ENCODE peak calls at places on chromosomes 16 and 17, in six cellular contexts. One of them, this sample, is unnamed.

GRCh38 chr16:2798723-2799204 is 494 bp downstream of the PRSS41 start:
- DNase-seq in H1: no peak
- DNase-seq in HepG2: no peak
- DNase-seq in upper lobe of left lung: no peak
- DNase-seq in lower leg skin: no peak
- DNase-seq in HCT116: no peak
- DNase-seq in this sample: no peak

GRCh38 chr16:50519001-50519400 is 29.2 kb upstream of the NKD1 start:
- DNase-seq in H1: no peak
- DNase-seq in HepG2: no peak
- DNase-seq in upper lobe of left lung: no peak
- DNase-seq in lower leg skin: no peak
- DNase-seq in HCT116: no peak
- DNase-seq in this sample: no peak

GRCh38 chr16:53372942-53373871 is 61.1 kb upstream of the RBL2 start:
- DNase-seq in H1: peak; percentile 38
- DNase-seq in HepG2: no peak
- DNase-seq in upper lobe of left lung: peak; percentile 83
- DNase-seq in lower leg skin: peak; percentile 30
- DNase-seq in HCT116: peak; percentile 35
- DNase-seq in this sample: peak; percentile 69

GRCh38 chr16:51881731-51882130 is 665.2 kb downstream of the TOX3 start:
- DNase-seq in H1: no peak
- DNase-seq in HepG2: no peak
- DNase-seq in upper lobe of left lung: no peak
- DNase-seq in lower leg skin: no peak
- DNase-seq in HCT116: no peak
- DNase-seq in this sample: no peak

GRCh38 chr16:2587891-2588565 is 50.2 kb downstream of the PDPK1 start:
- DNase-seq in H1: no peak
- DNase-seq in HepG2: no peak
- DNase-seq in upper lobe of left lung: no peak
- DNase-seq in lower leg skin: no peak
- DNase-seq in HCT116: no peak
- DNase-seq in this sample: no peak

GRCh38 chr16:86181526-86181925 is 282.6 kb downstream of the IRF8 start:
- DNase-seq in H1: no peak
- DNase-seq in HepG2: no peak
- DNase-seq in upper lobe of left lung: no peak
- DNase-seq in lower leg skin: no peak
- DNase-seq in HCT116: no peak
- DNase-seq in this sample: peak; percentile 73

GRCh38 chr17:57406131-57406980 is 150.0 kb downstream of the MSI2 start:
- DNase-seq in H1: no peak
- DNase-seq in HepG2: peak; percentile 61
- DNase-seq in upper lobe of left lung: no peak
- DNase-seq in lower leg skin: no peak
- DNase-seq in HCT116: no peak
- DNase-seq in this sample: peak; percentile 32

GRCh38 chr16:89038811-89039735 is 54.6 kb upstream of the ACSF3 start:
- DNase-seq in H1: no peak
- DNase-seq in HepG2: no peak
- DNase-seq in upper lobe of left lung: no peak
- DNase-seq in lower leg skin: no peak
- DNase-seq in HCT116: no peak
- DNase-seq in this sample: no peak

DNA sequence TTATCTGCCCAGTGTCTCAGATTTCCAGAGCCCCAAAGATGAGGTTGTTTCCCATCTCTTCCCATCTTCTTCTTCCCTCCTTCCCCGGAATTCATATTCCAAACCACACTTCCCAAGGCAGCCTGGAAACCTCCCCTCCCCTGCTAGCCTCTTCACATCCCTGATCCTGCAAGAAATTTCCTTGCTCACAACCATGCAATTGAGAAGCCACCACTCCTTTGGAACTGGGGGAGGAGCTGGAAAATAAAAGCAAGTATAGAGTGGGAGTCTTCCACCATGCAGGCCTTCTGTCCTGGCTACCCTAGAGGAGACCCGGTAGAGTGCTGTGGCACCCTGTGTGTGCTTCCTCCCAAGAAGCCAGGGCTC is 15.5 kb upstream of the HOXB2 start:
- DNase-seq in H1: no peak
- DNase-seq in HepG2: no peak
- DNase-seq in upper lobe of left lung: no peak
- DNase-seq in lower leg skin: no peak
- DNase-seq in HCT116: no peak
- DNase-seq in this sample: no peak
- H3K4me3 ChIP-seq in H1: no peak overlapping the region
- H3K4me3 ChIP-seq in HepG2: no peak overlapping the region
- H3K4me3 ChIP-seq in upper lobe of left lung: no peak overlapping the region
- H3K4me3 ChIP-seq in lower leg skin: no peak overlapping the region
- H3K4me3 ChIP-seq in HCT116: no peak overlapping the region
- H3K4me3 ChIP-seq in this sample: no peak overlapping the region

GRCh38 chr17:37708008-37708615 is 36.7 kb downstream of the HNF1B start:
- DNase-seq in H1: no peak
- DNase-seq in HepG2: peak; percentile 93
- DNase-seq in upper lobe of left lung: peak; percentile 59
- DNase-seq in lower leg skin: no peak
- DNase-seq in HCT116: no peak
- DNase-seq in this sample: no peak
- TF ChIP-seq POLR2A in H1: no peak
- TF ChIP-seq POLR2A in HepG2: peak; percentile 84
- TF ChIP-seq POLR2A in upper lobe of left lung: no peak
- TF ChIP-seq POLR2A in lower leg skin: no peak
- TF ChIP-seq POLR2A in HCT116: no peak
- TF ChIP-seq POLR2A in this sample: no peak

GRCh38 chr17:75271955-75272847 is 1.2 kb upstream of the MIF4GD start:
- DNase-seq in H1: no peak
- DNase-seq in HepG2: no peak
- DNase-seq in upper lobe of left lung: no peak
- DNase-seq in lower leg skin: no peak
- DNase-seq in HCT116: no peak
- DNase-seq in this sample: peak; percentile 61
- TF ChIP-seq CTCF in H1: peak; percentile 22
- TF ChIP-seq CTCF in HepG2: no peak
- TF ChIP-seq CTCF in upper lobe of left lung: no peak
- TF ChIP-seq CTCF in lower leg skin: no peak
- TF ChIP-seq CTCF in HCT116: no peak
- TF ChIP-seq CTCF in this sample: no peak

GRCh38 chr16:68288252-68288650 is 22.5 kb downstream of the SLC7A6OS start:
- DNase-seq in H1: no peak
- DNase-seq in HepG2: no peak
- DNase-seq in upper lobe of left lung: no peak
- DNase-seq in lower leg skin: no peak
- DNase-seq in HCT116: no peak
- DNase-seq in this sample: no peak

GRCh38 chr16:68289202-68289601 is 21.5 kb downstream of the SLC7A6OS start:
- DNase-seq in H1: no peak
- DNase-seq in HepG2: no peak
- DNase-seq in upper lobe of left lung: no peak
- DNase-seq in lower leg skin: no peak
- DNase-seq in HCT116: no peak
- DNase-seq in this sample: no peak

GRCh38 chr16:68285683-68286082 is 21.4 kb downstream of the SLC7A6 start:
- DNase-seq in H1: no peak
- DNase-seq in HepG2: no peak
- DNase-seq in upper lobe of left lung: no peak
- DNase-seq in lower leg skin: no peak
- DNase-seq in HCT116: no peak
- DNase-seq in this sample: no peak

GRCh38 chr16:68286153-68287074 is 22.1 kb downstream of the SLC7A6 start:
- DNase-seq in H1: no peak
- DNase-seq in HepG2: peak; percentile 35
- DNase-seq in upper lobe of left lung: no peak
- DNase-seq in lower leg skin: no peak
- DNase-seq in HCT116: no peak
- DNase-seq in this sample: no peak

GRCh38 chr16:68287276-68288251 is 23.2 kb downstream of the SLC7A6OS start:
- DNase-seq in H1: no peak
- DNase-seq in HepG2: no peak
- DNase-seq in upper lobe of left lung: peak; percentile 67
- DNase-seq in lower leg skin: peak; percentile 76
- DNase-seq in HCT116: no peak
- DNase-seq in this sample: peak; percentile 39
- H3K4me3 ChIP-seq in H1: no peak overlapping the region
- H3K4me3 ChIP-seq in HepG2: no peak overlapping the region
- H3K4me3 ChIP-seq in upper lobe of left lung: no peak overlapping the region
- H3K4me3 ChIP-seq in lower leg skin: no peak overlapping the region
- H3K4me3 ChIP-seq in HCT116: no peak overlapping the region
- H3K4me3 ChIP-seq in this sample: no peak overlapping the region

GRCh38 chr16:67013823-67014640 is 14.9 kb upstream of the CBFB start:
- DNase-seq in H1: no peak
- DNase-seq in HepG2: peak; percentile 46
- DNase-seq in upper lobe of left lung: peak; percentile 61
- DNase-seq in lower leg skin: no peak
- DNase-seq in HCT116: no peak
- DNase-seq in this sample: peak; percentile 81
- TF ChIP-seq POLR2A in H1: no peak
- TF ChIP-seq POLR2A in HepG2: no peak
- TF ChIP-seq POLR2A in upper lobe of left lung: no peak
- TF ChIP-seq POLR2A in lower leg skin: no peak
- TF ChIP-seq POLR2A in HCT116: no peak
- TF ChIP-seq POLR2A in this sample: no peak

GRCh38 chr17:83099570-83100181 is 20.3 kb downstream of the METRNL start:
- DNase-seq in H1: no peak
- DNase-seq in HepG2: no peak
- DNase-seq in upper lobe of left lung: no peak
- DNase-seq in lower leg skin: peak; percentile 38
- DNase-seq in HCT116: no peak
- DNase-seq in this sample: no peak
- TF ChIP-seq CTCF in H1: no peak
- TF ChIP-seq CTCF in HepG2: no peak
- TF ChIP-seq CTCF in upper lobe of left lung: no peak
- TF ChIP-seq CTCF in lower leg skin: no peak
- TF ChIP-seq CTCF in HCT116: no peak
- TF ChIP-seq CTCF in this sample: no peak

GRCh38 chr16:11843206-11843605 is 8.1 kb downstream of the RSL1D1 start:
- DNase-seq in H1: no peak
- DNase-seq in HepG2: no peak
- DNase-seq in upper lobe of left lung: no peak
- DNase-seq in lower leg skin: no peak
- DNase-seq in HCT116: no peak
- DNase-seq in this sample: no peak
- H3K4me3 ChIP-seq in H1: no peak overlapping the region
- H3K4me3 ChIP-seq in HepG2: no peak overlapping the region
- H3K4me3 ChIP-seq in upper lobe of left lung: no peak overlapping the region
- H3K4me3 ChIP-seq in lower leg skin: no peak overlapping the region
- H3K4me3 ChIP-seq in HCT116: no peak overlapping the region
- H3K4me3 ChIP-seq in this sample: no peak overlapping the region

DNA sequence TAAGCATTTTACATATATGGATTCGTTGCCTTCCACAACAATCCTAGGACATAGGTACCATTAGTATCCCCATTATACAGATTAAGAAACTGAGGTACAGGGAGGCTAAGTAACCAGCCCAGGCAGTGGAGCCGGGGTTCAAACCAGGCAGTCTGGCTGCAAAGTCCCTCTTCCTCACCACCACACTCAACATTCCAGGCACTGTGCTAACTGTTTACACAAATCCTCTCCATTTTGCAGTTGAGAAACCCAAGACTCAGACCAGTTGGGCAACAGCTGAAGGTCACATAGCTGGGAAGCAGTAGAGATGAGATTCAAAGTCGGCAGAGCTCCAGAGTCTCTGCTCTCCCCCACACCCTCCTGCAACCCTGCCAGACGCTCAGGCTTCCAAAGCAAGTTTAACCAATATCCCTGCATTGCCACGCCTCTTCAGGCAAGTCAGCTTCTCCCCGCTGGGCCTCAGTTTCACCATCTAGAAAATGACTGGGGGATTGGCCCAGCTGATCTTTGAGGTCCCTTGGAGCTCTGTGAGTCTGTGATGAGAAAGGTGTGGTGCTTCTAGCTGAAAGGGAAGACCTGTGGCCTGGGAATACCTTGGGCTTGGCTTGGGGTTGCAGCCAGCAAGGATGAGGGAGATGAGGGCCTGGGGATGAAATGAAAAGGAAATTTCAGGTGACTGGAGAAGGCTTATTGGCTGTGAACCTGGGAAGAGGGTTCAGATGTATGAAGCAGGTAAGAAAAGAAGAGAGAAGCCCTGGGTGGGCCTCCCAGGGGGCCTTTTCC is 14.0 kb downstream of the CCR7 start:
- DNase-seq in H1: no peak
- DNase-seq in HepG2: peak; percentile 100
- DNase-seq in upper lobe of left lung: peak; percentile 81
- DNase-seq in lower leg skin: peak; percentile 86
- DNase-seq in HCT116: no peak
- DNase-seq in this sample: peak; percentile 90
- TF ChIP-seq POLR2A in H1: no peak
- TF ChIP-seq POLR2A in HepG2: no peak
- TF ChIP-seq POLR2A in upper lobe of left lung: no peak
- TF ChIP-seq POLR2A in lower leg skin: no peak
- TF ChIP-seq POLR2A in HCT116: no peak
- TF ChIP-seq POLR2A in this sample: no peak

This sample was measured in testis.